ENCODE peak calls at places on chromosomes 7 and 10, in five cellular contexts. W is K562, P is GM12878, D is HCT116, I is HepG2. A is an unnamed sample.

GRCh38 chr7:11552676-11553075 is 279.3 kb downstream of the THSD7A start:
- DNase-seq in W (no peak), I (no peak), D (no peak), P (no peak), A (no peak)

GRCh38 chr7:112341464-112341863 is 108.8 kb upstream of the IFRD1 start:
- DNase-seq in P (no peak), D (no peak), I (no peak), W (no peak), A (no peak)

GRCh38 chr7:133081119-133081604 is 728 bp downstream of the CHCHD3 start:
- DNase-seq in P (no peak), D (no peak), I (peak), W (peak), A (peak)

GRCh38 chr10:5890519-5890878 is 456 bp downstream of the FBH1 start:
- DNase-seq in P (no peak), D (no peak), I (peak), W (no peak), A (peak)

GRCh38 chr10:88530629-88531382 is 52.3 kb downstream of the RNLS start:
- DNase-seq in P (no peak), D (no peak), W (no peak), I (no peak), A (no peak)

GRCh38 chr7:79304711-79305110 is 148.8 kb downstream of the MAGI2 start:
- DNase-seq in I (no peak), P (no peak), W (no peak), D (no peak), A (no peak)

GRCh38 chr7:150806454-150806853 is 5.9 kb downstream of the TMEM176A start:
- DNase-seq in I (no peak), P (no peak), W (no peak), D (no peak), A (no peak)

GRCh38 chr7:75993689-75994387 is 557 bp downstream of the TMEM120A start:
- DNase-seq in D (no peak), I (peak), W (peak), P (no peak), A (peak)

GRCh38 chr7:2553108-2553507 is 2.2 kb downstream of the BRAT1 start:
- DNase-seq in P (no peak), I (no peak), W (peak), D (no peak), A (no peak)

GRCh38 chr7:2477447-2478386 is 1.5 kb upstream of the GRIFIN start:
- DNase-seq in W (peak), D (peak), I (peak), P (no peak), A (peak)

GRCh38 chr7:25596443-25596842 is 368.2 kb upstream of the NPVF start:
- DNase-seq in W (no peak), P (no peak), I (no peak), D (no peak), A (no peak)

GRCh38 chr7:94446308-94446707 is 51.6 kb downstream of the COL1A2 start:
- DNase-seq in D (no peak), I (no peak), W (no peak), P (no peak), A (no peak)

GRCh38 chr7:116293633-116294032 is 83.3 kb downstream of the TES start:
- DNase-seq in P (no peak), I (no peak), D (no peak), W (no peak), A (no peak)

GRCh38 chr7:22108151-22108845 is 162.6 kb upstream of the CDCA7L start:
- DNase-seq in I (no peak), D (no peak), P (no peak), W (no peak), A (no peak)

GRCh38 chr10:128326251-128326650 is 200.0 kb upstream of the MKI67 start:
- DNase-seq in I (no peak), D (no peak), W (no peak), P (no peak), A (no peak)

GRCh38 chr7:106766551-106766950 is 98.5 kb upstream of the PIK3CG start:
- DNase-seq in I (no peak), P (no peak), W (no peak), D (no peak), A (no peak)

GRCh38 chr7:77570330-77571011 is 33.4 kb downstream of the PTPN12 start:
- DNase-seq in D (no peak), P (no peak), I (peak), W (no peak), A (no peak)

GRCh38 chr10:63562391-63562790 is 41.2 kb downstream of the REEP3 start:
- DNase-seq in W (no peak), I (no peak), D (no peak), P (no peak), A (no peak)

GRCh38 chr7:97732567-97733275 is 835 bp downstream of the TAC1 start:
- DNase-seq in P (no peak), I (no peak), W (no peak), D (no peak), A (peak)

GRCh38 chr10:121753726-121754476 is 155.7 kb upstream of the FGFR2 start:
- DNase-seq in W (peak), I (no peak), D (peak), P (peak), A (peak)

GRCh38 chr10:80530251-80530650 is 7.5 kb upstream of the SH2D4B start:
- DNase-seq in D (peak), I (peak), P (no peak), W (no peak), A (no peak)

GRCh38 chr7:29946428-29947186 is 43.0 kb downstream of the SCRN1 start:
- DNase-seq in I (peak), W (no peak), D (peak), P (no peak), A (peak)

GRCh38 chr10:88322336-88323063 is 260.6 kb downstream of the RNLS start:
- DNase-seq in I (no peak), P (no peak), D (no peak), W (no peak), A (no peak)

GRCh38 chr10:103467391-103467790 is 8.7 kb upstream of the CALHM1 start:
- DNase-seq in P (peak), D (no peak), I (no peak), W (no peak), A (no peak)

GRCh38 chr10:114768394-114768786 is 53.2 kb upstream of the FHIP2A start:
- DNase-seq in W (no peak), I (no peak), D (no peak), P (no peak), A (peak)

GRCh38 chr7:2010551-2011265 is 222.0 kb downstream of the MAD1L1 start:
- DNase-seq in W (no peak), P (no peak), D (no peak), I (no peak), A (no peak)

GRCh38 chr10:104925232-104925851 is 284.3 kb downstream of the SORCS3 start:
- DNase-seq in D (peak), W (peak), I (peak), P (no peak), A (peak)

GRCh38 chr7:3861371-3861770 is 560.3 kb downstream of the SDK1 start:
- DNase-seq in I (no peak), P (no peak), W (no peak), D (no peak), A (no peak)

GRCh38 chr10:95408931-95409873 is 118.4 kb upstream of the PDLIM1 start:
- DNase-seq in P (no peak), D (no peak), I (no peak), W (no peak), A (peak)

GRCh38 chr10:63666836-63667383 is 145.7 kb downstream of the REEP3 start:
- DNase-seq in P (peak), D (no peak), W (no peak), I (no peak), A (no peak)

GRCh38 chr7:142385528-142386340 is 127.9 kb upstream of the PRSS58 start:
- DNase-seq in I (peak), D (peak), W (peak), P (peak), A (peak)

GRCh38 chr7:151428393-151429231 is 11.3 kb downstream of the CRYGN start:
- DNase-seq in W (no peak), P (no peak), D (no peak), I (peak), A (no peak)

GRCh38 chr7:87984088-87984487 is 50.0 kb downstream of the ADAM22 start:
- DNase-seq in W (no peak), P (no peak), I (no peak), D (no peak), A (no peak)

GRCh38 chr10:113504423-113504822 is 48.4 kb upstream of the HABP2 start:
- DNase-seq in D (no peak), P (no peak), I (no peak), W (no peak), A (no peak)

GRCh38 chr10:113463777-113464176 is 89.1 kb upstream of the HABP2 start:
- DNase-seq in D (no peak), W (no peak), I (peak), P (no peak), A (no peak)

DNA sequence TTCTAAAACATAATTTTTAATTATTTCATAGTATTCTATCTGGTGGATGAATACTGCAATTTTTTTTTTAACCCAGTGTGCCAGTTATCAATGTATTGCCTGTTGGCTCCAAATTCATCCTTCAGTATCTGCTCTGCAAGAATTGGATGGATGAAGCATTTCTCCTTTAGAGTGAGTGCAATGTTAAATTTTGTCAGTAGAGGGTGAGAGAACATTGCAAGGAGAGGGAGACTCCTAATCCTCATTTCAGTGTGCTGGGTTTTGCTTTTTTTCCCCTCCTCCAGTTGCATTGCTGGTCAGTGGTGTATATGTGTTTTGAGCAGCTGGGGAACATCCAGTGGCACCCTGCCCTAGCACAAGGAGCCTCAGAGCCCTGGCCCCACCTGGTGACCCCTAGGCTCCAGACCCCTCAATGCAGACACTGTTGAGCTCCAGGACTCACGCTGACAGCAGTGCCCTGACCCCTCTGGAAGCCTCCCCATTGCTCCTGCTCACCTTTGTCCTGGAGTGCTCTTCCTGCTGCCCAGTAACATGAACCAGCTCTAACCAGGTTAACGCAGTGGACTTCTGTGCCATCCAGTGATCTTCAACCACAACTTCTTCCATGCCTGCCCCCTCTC is 199.4 kb downstream of the USP6NL start:
- DNase-seq in P (no peak), W (no peak), D (no peak), I (no peak), A (peak)
- TF ChIP-seq REST in P (no peak), W (no peak), D (no peak), I (no peak), A (no peak)

GRCh38 chr7:45574521-45575500 is 643 bp downstream of the ADCY1 start:
- DNase-seq in W (no peak), D (no peak), P (no peak), I (peak), A (peak)
- TF ChIP-seq EZH2 in W (no peak), D (no peak), P (no peak), I (peak), A (peak)

GRCh38 chr7:85621286-85621685 is 434.4 kb upstream of the SEMA3D start:
- DNase-seq in W (no peak), I (no peak), P (no peak), D (no peak), A (no peak)
- H3K4me3 ChIP-seq in W (no peak), I (no peak), P (no peak), D (no peak), A (no peak)

DNA sequence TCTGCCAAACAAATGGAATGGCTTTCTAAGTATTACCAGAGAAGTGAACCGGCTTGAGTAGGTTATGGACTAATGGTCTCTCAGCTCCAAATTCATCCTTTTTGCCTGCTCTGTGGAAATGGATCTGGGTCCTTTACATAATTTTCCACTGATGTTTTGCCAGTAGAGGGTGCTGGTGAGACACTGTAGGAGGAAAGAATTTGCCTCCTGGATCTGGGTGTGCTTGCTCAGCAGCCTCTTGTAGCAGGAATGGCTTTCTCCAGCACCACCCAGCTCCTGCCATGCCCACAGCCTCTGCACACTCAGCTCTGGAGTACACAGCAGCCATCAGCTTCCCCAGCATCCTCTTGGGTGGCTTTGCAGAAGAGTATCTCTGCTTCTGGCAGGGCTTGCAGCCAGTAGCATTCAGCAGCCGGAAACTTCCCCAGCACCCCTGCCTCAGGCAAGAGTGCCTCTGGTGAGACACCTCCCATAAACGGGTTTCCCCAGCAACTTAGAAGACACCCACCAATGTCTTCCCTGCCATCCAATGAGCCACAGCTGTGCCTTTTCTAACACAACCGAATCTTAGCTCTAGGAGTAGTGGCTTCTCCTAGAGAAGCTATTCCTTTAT is 235.0 kb upstream of the PLPP4 start:
- DNase-seq in D (peak), I (peak), W (peak), P (no peak), A (peak)
- TF ChIP-seq REST in D (no peak), I (no peak), W (no peak), P (no peak), A (no peak)

GRCh38 chr10:100653957-100654834 is 91.2 kb upstream of the PAX2 start:
- DNase-seq in P (no peak), D (no peak), W (peak), I (no peak), A (peak)
- TF ChIP-seq EZH2 in P (peak), D (no peak), W (no peak), I (no peak), A (peak)

GRCh38 chr7:47600199-47601118 is 18.5 kb upstream of the TNS3 start:
- DNase-seq in I (no peak), W (no peak), P (no peak), D (no peak), A (no peak)
- H3K4me3 ChIP-seq in I (no peak), W (no peak), P (no peak), D (no peak), A (no peak)

DNA sequence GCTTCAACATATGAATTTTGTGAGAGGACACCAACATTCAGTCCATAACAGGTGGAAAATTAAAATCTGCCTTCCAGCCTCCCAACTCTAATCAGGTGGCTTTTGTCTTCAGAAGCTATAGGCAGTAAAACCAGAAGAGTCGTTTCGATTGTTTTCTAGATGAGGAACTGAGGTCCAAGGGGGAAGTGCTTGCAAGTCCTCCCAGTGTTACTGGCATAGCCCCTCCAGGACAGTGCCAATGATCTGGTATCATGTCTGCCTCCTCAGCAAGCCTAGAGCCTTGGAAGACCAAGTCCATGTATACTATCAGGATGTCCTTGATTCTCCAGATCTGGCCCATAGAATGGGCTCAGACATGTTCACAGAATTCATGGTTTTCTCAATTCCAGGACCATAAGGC is 16.9 kb downstream of the CYP26A1 start:
- DNase-seq in P (no peak), I (no peak), D (no peak), W (no peak), A (no peak)
- TF ChIP-seq REST in P (no peak), I (no peak), D (no peak), W (no peak), A (no peak)

A was measured in GM23338.